ENCODE peak calls at places on chromosomes 5 and 9, in nine cellular contexts. K is left ventricle myocardium inferior; W is aorta; J is effector memory CD4-positive, alpha-beta T cell; N is tibial nerve; M is adipocyte; F is CD8-positive, alpha-beta T cell; I is stomach; Z is lower lobe of right lung. A is an unnamed sample. For H3K27me3 and H3K36me3, the result is how much of the 10 kb centered on the place peaks cover.

GRCh38 chr9:87787735-87788134 is 61.8 kb downstream of the CTSL start:
- DNase-seq in K (no peak), W (no peak), J (no peak), N (no peak), M (peak), F (no peak), I (no peak), Z (no peak), A (no peak)

GRCh38 chr9:121529237-121529987 is 29.8 kb upstream of the GGTA1 start:
- DNase-seq in K (peak), W (peak), J (no peak), N (peak), M (peak), F (no peak), I (peak), Z (peak), A (no peak)

GRCh38 chr5:1806199-1806598 is 5.0 kb downstream of the NDUFS6 start:
- DNase-seq in K (no peak), W (no peak), J (no peak), N (no peak), M (no peak), F (no peak), I (no peak), Z (no peak), A (no peak)

GRCh38 chr9:95081998-95082397 is 235.5 kb downstream of the FANCC start:
- DNase-seq in K (no peak), W (no peak), J (no peak), N (no peak), M (no peak), F (no peak), I (peak), Z (no peak), A (no peak)

GRCh38 chr5:15103130-15103529 is 231.6 kb upstream of the ANKH start:
- DNase-seq in K (no peak), W (no peak), J (no peak), N (no peak), M (no peak), F (no peak), I (no peak), Z (no peak), A (no peak)

GRCh38 chr9:78127271-78128225 is 95.9 kb upstream of the GNAQ start:
- DNase-seq in K (no peak), W (no peak), J (no peak), N (no peak), M (no peak), F (no peak), I (no peak), Z (no peak), A (no peak)

GRCh38 chr9:111582888-111583287 is 16.6 kb downstream of the PTGR1 start:
- DNase-seq in K (no peak), W (no peak), J (no peak), N (no peak), M (no peak), F (no peak), I (no peak), Z (no peak), A (no peak)

GRCh38 chr9:109894444-109894843 is 114.4 kb downstream of the PALM2AKAP2 start:
- DNase-seq in K (no peak), W (no peak), J (no peak), N (no peak), M (no peak), F (no peak), I (no peak), Z (no peak), A (no peak)

GRCh38 chr9:137870432-137870831 is 7.2 kb upstream of the CACNA1B start:
- DNase-seq in K (no peak), W (no peak), J (no peak), N (no peak), M (no peak), F (no peak), I (no peak), Z (no peak), A (no peak)

GRCh38 chr5:145792840-145793239 is 42.3 kb downstream of the PRELID2 start:
- DNase-seq in K (no peak), W (no peak), J (no peak), N (no peak), M (no peak), F (no peak), I (no peak), Z (no peak), A (no peak)

GRCh38 chr9:121636411-121636865 is 15.0 kb upstream of the DAB2IP start:
- DNase-seq in K (no peak), W (peak), J (no peak), N (no peak), M (peak), F (no peak), I (no peak), Z (no peak), A (no peak)

GRCh38 chr5:151151263-151151660 is 6.3 kb downstream of the ANXA6 start:
- DNase-seq in K (no peak), W (no peak), J (no peak), N (no peak), M (no peak), F (no peak), I (no peak), Z (no peak), A (no peak)

GRCh38 chr9:2150338-2150737 is 135.2 kb downstream of the SMARCA2 start:
- DNase-seq in K (no peak), W (no peak), J (no peak), N (no peak), M (no peak), F (no peak), I (no peak), Z (no peak), A (no peak)

GRCh38 chr9:112048924-112049785 is 125.9 kb downstream of the SUSD1 start:
- DNase-seq in K (no peak), W (no peak), J (no peak), N (no peak), M (peak), F (no peak), I (peak), Z (no peak), A (no peak)

GRCh38 chr9:129166962-129167557 is 11.0 kb downstream of the IER5L start:
- DNase-seq in K (peak), W (peak), J (no peak), N (peak), M (peak), F (no peak), I (peak), Z (peak), A (no peak)

GRCh38 chr5:176371621-176372539 is 6.6 kb downstream of the ARL10 start:
- DNase-seq in K (no peak), W (no peak), J (no peak), N (no peak), M (no peak), F (no peak), I (no peak), Z (no peak), A (no peak)

GRCh38 chr9:92728831-92729734 is 35.5 kb downstream of the BICD2 start:
- DNase-seq in K (no peak), W (peak), J (no peak), N (no peak), M (no peak), F (no peak), I (peak), Z (no peak), A (no peak)

GRCh38 chr5:80082731-80083114 is 47.6 kb downstream of the THBS4 start:
- DNase-seq in K (peak), W (peak), J (no peak), N (peak), M (peak), F (peak), I (peak), Z (peak), A (peak)

GRCh38 chr5:13745508-13745907 is 199.0 kb downstream of the DNAH5 start:
- DNase-seq in K (no peak), W (no peak), J (no peak), N (no peak), M (peak), F (no peak), I (no peak), Z (no peak), A (peak)

GRCh38 chr5:68543212-68543611 is 327.7 kb downstream of the PIK3R1 start:
- DNase-seq in K (no peak), W (no peak), J (no peak), N (no peak), M (no peak), F (no peak), I (no peak), Z (no peak), A (no peak)

GRCh38 chr9:120579139-120579749 is 723 bp downstream of the CDK5RAP2 start:
- DNase-seq in K (no peak), W (no peak), J (no peak), N (no peak), M (peak), F (no peak), I (no peak), Z (no peak), A (no peak)

GRCh38 chr9:72951043-72951442 is 1.8 kb downstream of the ALDH1A1 start:
- DNase-seq in K (no peak), W (no peak), J (no peak), N (no peak), M (no peak), F (no peak), I (no peak), Z (no peak), A (no peak)

GRCh38 chr5:10565785-10566506 is 2.1 kb downstream of the ANKRD33B start:
- DNase-seq in K (no peak), W (no peak), J (no peak), N (no peak), M (peak), F (no peak), I (no peak), Z (no peak), A (no peak)

GRCh38 chr9:98877211-98877730 is 66.4 kb upstream of the COL15A1 start:
- DNase-seq in K (no peak), W (no peak), J (no peak), N (no peak), M (no peak), F (no peak), I (no peak), Z (no peak), A (no peak)

GRCh38 chr9:95409650-95410426 is 92.3 kb upstream of the FANCC start:
- DNase-seq in K (no peak), W (no peak), J (no peak), N (peak), M (peak), F (no peak), I (no peak), Z (no peak), A (no peak)

GRCh38 chr9:13113201-13113600 is 166.3 kb downstream of the MPDZ start:
- DNase-seq in K (no peak), W (no peak), J (no peak), N (no peak), M (peak), F (no peak), I (no peak), Z (no peak), A (no peak)

GRCh38 chr9:105205787-105206511 is 38.5 kb upstream of the SLC44A1 start:
- DNase-seq in K (peak), W (peak), J (no peak), N (peak), M (peak), F (no peak), I (peak), Z (no peak), A (no peak)

DNA sequence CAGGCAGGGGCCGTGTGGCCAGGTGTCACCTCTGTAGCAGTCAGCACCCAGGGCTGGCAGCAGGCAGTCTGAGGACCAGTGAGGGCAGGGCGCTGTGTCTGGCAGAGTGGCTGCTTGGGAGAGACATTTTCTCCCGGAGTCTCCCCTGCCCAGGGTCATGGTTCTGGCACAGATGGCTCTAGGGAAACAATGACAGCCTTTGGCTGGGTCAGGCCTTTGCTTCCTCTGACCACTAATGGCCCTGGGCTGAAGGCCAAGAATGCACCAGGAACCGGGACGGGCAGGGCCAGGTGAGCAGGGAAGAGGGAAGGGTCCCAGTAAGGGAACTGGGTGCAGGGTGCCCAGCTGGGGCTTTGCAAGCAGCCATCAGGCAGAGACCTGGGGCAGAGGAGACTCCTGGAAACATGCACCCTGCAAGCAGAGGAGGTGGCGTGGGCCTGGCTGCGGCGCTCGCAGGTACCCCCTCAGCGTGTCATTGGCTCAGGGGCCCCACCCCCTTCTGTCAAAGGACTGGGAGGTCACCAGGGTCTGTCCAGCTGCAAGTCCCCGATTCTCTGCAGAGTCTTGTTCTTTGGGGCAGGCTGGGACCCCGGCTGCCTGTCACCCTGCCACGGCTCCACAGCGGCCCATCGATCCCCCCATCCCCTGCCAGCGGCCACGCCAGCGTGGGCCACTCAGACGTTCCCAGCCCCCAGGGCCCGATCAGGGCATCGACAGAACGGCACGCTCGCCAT is 18.8 kb upstream of the TMEM250 start:
- DNase-seq in K (no peak), W (peak), J (no peak), N (no peak), M (no peak), F (no peak), I (peak), Z (no peak), A (no peak)
- H3K27me3 ChIP-seq in K (half or more), W (under half), J (under half), N (under half), M (under half), F (under half), I (half or more), Z (half or more), A (under half)

DNA sequence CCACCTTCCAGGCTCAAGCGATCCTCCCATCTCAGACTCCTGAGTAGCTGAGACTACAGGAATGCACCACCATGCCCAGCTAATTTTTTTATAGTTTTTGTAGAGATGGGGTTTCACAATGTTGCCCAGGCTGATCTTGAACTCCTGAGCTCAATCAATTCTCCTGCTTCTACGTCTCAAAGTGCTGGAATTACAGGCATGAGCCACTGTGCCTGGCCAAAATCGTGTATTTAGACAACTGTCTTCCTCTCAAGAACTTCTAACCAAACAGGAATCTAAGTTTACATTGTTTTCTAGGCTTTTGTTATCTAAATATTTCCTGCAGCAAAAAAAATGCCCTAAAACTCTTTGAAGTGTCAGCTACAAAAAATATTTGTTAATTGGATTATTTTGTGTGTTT is 78.8 kb downstream of the NLN start:
- DNase-seq in K (no peak), W (no peak), J (no peak), N (no peak), M (no peak), F (no peak), I (no peak), Z (no peak), A (no peak)
- H3K36me3 ChIP-seq in K (under half), W (under half), J (under half), N (under half), M (under half), F (under half), I (under half), Z (under half), A (under half)

GRCh38 chr5:81530919-81531318 is 137.0 kb upstream of the ACOT12 start:
- DNase-seq in K (no peak), W (no peak), J (no peak), N (no peak), M (no peak), F (no peak), I (no peak), Z (no peak), A (no peak)
- H3K27me3 ChIP-seq in K (under half), W (under half), J (under half), N (under half), M (under half), F (under half), I (under half), Z (under half), A (under half)

GRCh38 chr9:15480028-15480427 is 30.7 kb downstream of the PSIP1 start:
- DNase-seq in K (no peak), W (no peak), J (no peak), N (no peak), M (no peak), F (no peak), I (no peak), Z (no peak), A (no peak)

GRCh38 chr9:15475923-15476536 is 34.7 kb downstream of the PSIP1 start:
- DNase-seq in K (no peak), W (no peak), J (no peak), N (no peak), M (no peak), F (no peak), I (no peak), Z (no peak), A (no peak)
- H3K36me3 ChIP-seq in K (under half), W (under half), J (under half), N (under half), M (under half), F (under half), I (under half), Z (under half), A (under half)

GRCh38 chr5:7842531-7842930 is 8.4 kb downstream of the CFAP90 start:
- DNase-seq in K (no peak), W (no peak), J (no peak), N (no peak), M (no peak), F (no peak), I (no peak), Z (no peak), A (no peak)

GRCh38 chr5:7849531-7850240 is 1.2 kb downstream of the CFAP90 start:
- DNase-seq in K (no peak), W (no peak), J (no peak), N (no peak), M (peak), F (no peak), I (no peak), Z (no peak), A (peak)

GRCh38 chr5:7848296-7848695 is 2.6 kb downstream of the CFAP90 start:
- DNase-seq in K (no peak), W (no peak), J (no peak), N (no peak), M (no peak), F (no peak), I (no peak), Z (no peak), A (no peak)

GRCh38 chr5:7850241-7850532 is 746 bp downstream of the CFAP90 start:
- DNase-seq in K (no peak), W (peak), J (no peak), N (no peak), M (no peak), F (no peak), I (no peak), Z (no peak), A (peak)

DNA sequence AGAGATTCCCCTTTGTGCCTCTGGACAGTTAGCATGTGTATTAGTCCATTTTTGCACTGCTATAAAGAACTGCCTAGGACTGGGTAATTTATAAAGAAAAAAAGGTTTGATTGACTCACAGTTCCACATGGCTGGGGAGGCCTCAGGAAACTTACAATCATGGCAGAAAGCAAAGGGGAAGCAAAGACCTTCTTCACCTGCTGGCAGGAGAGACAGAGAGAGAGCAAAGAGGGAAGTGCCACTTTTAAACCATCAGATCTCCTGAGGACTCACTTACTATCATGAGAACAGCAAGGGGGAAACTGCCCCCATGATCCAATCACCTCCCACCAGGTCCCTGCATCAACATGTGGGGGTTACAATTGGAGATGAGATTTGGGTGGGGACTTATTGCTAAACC is 6.0 kb downstream of the CFAP90 start:
- DNase-seq in K (no peak), W (no peak), J (no peak), N (no peak), M (no peak), F (no peak), I (no peak), Z (no peak), A (no peak)
- H3K27me3 ChIP-seq in K (half or more), W (under half), J (under half), N (under half), M (half or more), F (under half), I (under half), Z (under half), A (under half)

GRCh38 chr9:6506571-6506970 is 93.6 kb downstream of the UHRF2 start:
- DNase-seq in K (no peak), W (no peak), J (no peak), N (no peak), M (no peak), F (no peak), I (no peak), Z (no peak), A (no peak)
- H3K36me3 ChIP-seq in K (half or more), W (under half), J (under half), N (under half), M (under half), F (under half), I (half or more), Z (half or more), A (under half)

GRCh38 chr9:133242241-133242640 is 32.8 kb downstream of the ABO start:
- DNase-seq in K (no peak), W (no peak), J (no peak), N (no peak), M (no peak), F (no peak), I (no peak), Z (no peak), A (no peak)
- H3K27me3 ChIP-seq in K (under half), W (under half), J (under half), N (under half), M (under half), F (under half), I (half or more), Z (under half), A (under half)

DNA sequence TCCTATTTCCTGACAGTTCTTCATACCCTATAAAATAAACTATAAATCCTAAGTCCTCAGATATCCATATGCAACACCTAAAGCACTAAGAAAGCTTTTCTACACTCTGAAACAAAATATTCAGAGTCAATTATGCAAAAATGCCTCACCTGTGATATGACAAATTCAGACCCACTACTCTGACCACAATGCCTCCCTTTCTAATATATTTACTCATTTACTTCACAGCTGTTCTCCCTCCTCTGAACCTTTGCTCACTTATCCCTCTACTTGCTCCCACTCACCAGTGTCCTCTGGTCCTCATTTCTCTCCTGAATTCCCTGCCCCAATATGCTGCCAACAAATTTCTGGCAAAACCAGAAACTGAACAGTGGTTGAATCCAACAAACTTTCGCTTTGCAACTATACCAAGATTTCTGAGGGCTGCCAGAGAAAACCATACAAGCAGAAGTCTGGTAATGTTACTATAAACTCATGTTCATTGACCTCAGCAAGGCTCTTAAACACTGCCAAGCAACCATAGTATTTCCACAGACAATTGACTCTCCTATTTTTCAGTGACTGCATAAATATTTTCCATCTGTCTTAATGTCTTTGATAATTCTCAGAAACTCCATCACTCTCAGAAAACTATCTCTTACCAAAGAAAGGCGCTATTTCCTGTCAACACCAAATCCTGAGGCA is 7.1 kb downstream of the CCNH start:
- DNase-seq in K (no peak), W (no peak), J (no peak), N (no peak), M (no peak), F (no peak), I (no peak), Z (no peak), A (no peak)
- H3K36me3 ChIP-seq in K (half or more), W (under half), J (half or more), N (under half), M (half or more), F (under half), I (half or more), Z (half or more), A (under half)